ENCODE peak calls at places on chromosomes 12 and 14, in nine cellular contexts. L is cardiac muscle cell, Y is uterus, W is OCI-LY7, V is ovary, R is upper lobe of right lung, Q is H9, K is stomach, P is heart right ventricle. X is an unnamed sample.

GRCh38 chr14:34160619-34161018 is 209.7 kb upstream of the EGLN3 start:
- DNase-seq in L (no peak), Y (no peak), W (no peak), V (no peak), R (no peak), Q (no peak), K (no peak), P (no peak), X (no peak)

GRCh38 chr12:61823102-61823501 is 437.1 kb upstream of the USP15 start:
- DNase-seq in L (no peak), Y (no peak), W (no peak), V (no peak), R (no peak), Q (no peak), K (no peak), P (no peak), X (no peak)

GRCh38 chr14:75277796-75278421 is 719 bp upstream of the FOS start:
- DNase-seq in L (no peak), Y (no peak), W (no peak), V (no peak), R (no peak), Q (no peak), K (no peak), P (no peak), X (no peak)

GRCh38 chr12:71682466-71682865 is 3.4 kb upstream of the TMEM19 start:
- DNase-seq in L (no peak), Y (no peak), W (no peak), V (no peak), R (no peak), Q (no peak), K (no peak), P (no peak), X (no peak)

GRCh38 chr12:4911316-4911994 is 1.8 kb downstream of the KCNA1 start:
- DNase-seq in L (no peak), Y (no peak), W (no peak), V (no peak), R (no peak), Q (peak; percentile 57), K (no peak), P (no peak), X (no peak)

GRCh38 chr12:10247659-10248058 is 35.0 kb downstream of the GABARAPL1 start:
- DNase-seq in L (no peak), Y (no peak), W (peak; percentile 34), V (no peak), R (no peak), Q (no peak), K (no peak), P (no peak), X (no peak)

GRCh38 chr14:84273181-84273580 is 1256.8 kb upstream of the FLRT2 start:
- DNase-seq in L (peak; percentile 52), Y (no peak), W (no peak), V (no peak), R (no peak), Q (no peak), K (no peak), P (no peak), X (no peak)

GRCh38 chr14:69999246-69999645 is 120.0 kb downstream of the SMOC1 start:
- DNase-seq in L (peak; percentile 89), Y (no peak), W (no peak), V (no peak), R (no peak), Q (no peak), K (peak; percentile 77), P (no peak), X (no peak)

GRCh38 chr12:55724940-55725309 is 3.9 kb downstream of the CD63 start:
- DNase-seq in L (no peak), Y (no peak), W (no peak), V (peak; percentile 25), R (no peak), Q (no peak), K (no peak), P (no peak), X (no peak)

GRCh38 chr12:130013771-130014484 is 110.1 kb upstream of the TMEM132D start:
- DNase-seq in L (peak; percentile 13), Y (no peak), W (peak; percentile 29), V (no peak), R (peak; percentile 70), Q (peak; percentile 90), K (peak; percentile 40), P (no peak), X (peak; percentile 75)

GRCh38 chr14:52900731-52901130 is 50.1 kb downstream of the FERMT2 start:
- DNase-seq in L (no peak), Y (no peak), W (no peak), V (no peak), R (no peak), Q (no peak), K (no peak), P (no peak), X (no peak)

GRCh38 chr12:74906224-74906623 is 303.4 kb downstream of the KCNC2 start:
- DNase-seq in L (no peak), Y (no peak), W (peak; percentile 0), V (no peak), R (no peak), Q (no peak), K (no peak), P (no peak), X (no peak)

GRCh38 chr12:112906712-112907414 is at the start of gene OAS1:
- DNase-seq in L (peak; percentile 78), Y (peak; percentile 28), W (peak; percentile 80), V (no peak), R (no peak), Q (no peak), K (peak; percentile 35), P (peak; percentile 50), X (no peak)

GRCh38 chr12:49283541-49284429 is 11.2 kb upstream of the PRPH start:
- DNase-seq in L (no peak), Y (no peak), W (no peak), V (no peak), R (peak; percentile 54), Q (peak; percentile 54), K (no peak), P (no peak), X (no peak)

DNA sequence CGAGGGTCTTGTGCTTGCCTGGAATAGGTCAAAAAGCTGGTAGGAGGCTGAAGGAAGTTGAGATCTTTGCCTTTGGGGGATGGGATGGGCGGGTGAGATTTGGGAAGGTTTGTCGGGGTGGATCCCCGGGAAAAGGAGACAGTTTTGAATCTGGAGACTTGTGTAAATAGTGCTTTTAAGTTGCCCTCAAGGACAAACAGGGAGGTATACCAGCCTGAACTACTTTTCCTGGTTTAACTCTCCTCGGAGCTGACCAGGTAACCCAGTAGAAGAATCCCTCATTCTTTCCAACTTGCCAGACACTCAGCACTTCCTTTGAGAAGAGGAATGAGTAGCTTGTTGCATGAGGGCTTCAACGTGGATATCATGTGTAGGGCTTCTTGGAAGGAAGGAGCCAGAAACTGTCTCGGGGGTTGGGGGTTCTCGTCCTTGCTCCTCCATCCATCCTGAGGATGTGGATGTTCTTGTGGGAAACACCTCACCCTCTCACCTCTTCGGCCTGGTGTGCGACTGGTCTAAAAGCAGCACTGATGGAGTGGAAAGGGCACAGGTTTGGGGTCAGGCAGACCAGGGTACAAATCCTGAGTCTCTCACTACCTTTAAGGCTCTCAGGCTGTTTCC is 1.9 kb downstream of the TEAD4 start:
- DNase-seq in L (no peak), Y (no peak), W (no peak), V (no peak), R (no peak), Q (no peak), K (no peak), P (no peak), X (peak; percentile 20)
- H3K4me1 ChIP-seq in L (peaks cover 29% of the 10 kb centered on the region), Y (no peaks in the 10 kb centered on the region), W (no peaks in the 10 kb centered on the region), V (peaks cover 5% of the 10 kb centered on the region), R (peaks cover 18% of the 10 kb centered on the region), Q (peaks cover 3% of the 10 kb centered on the region), K (peaks cover 30% of the 10 kb centered on the region), P (peaks cover 32% of the 10 kb centered on the region), X (peaks cover 14% of the 10 kb centered on the region)

GRCh38 chr12:1931642-1932041 is 13.2 kb upstream of the CACNA2D4 start:
- DNase-seq in L (no peak), Y (no peak), W (no peak), V (no peak), R (no peak), Q (no peak), K (no peak), P (no peak), X (peak; percentile 3)
- H3K4me1 ChIP-seq in L (peaks cover 11% of the 10 kb centered on the region), Y (peaks cover 9% of the 10 kb centered on the region), W (peaks cover 26% of the 10 kb centered on the region), V (peaks cover 4% of the 10 kb centered on the region), R (no peaks in the 10 kb centered on the region), Q (no peaks in the 10 kb centered on the region), K (peaks cover 71% of the 10 kb centered on the region), P (peaks cover 11% of the 10 kb centered on the region), X (no peaks in the 10 kb centered on the region)

GRCh38 chr12:108307006-108307405 is 32.1 kb downstream of the CMKLR1 start:
- DNase-seq in L (peak; percentile 9), Y (no peak), W (no peak), V (no peak), R (no peak), Q (no peak), K (no peak), P (no peak), X (no peak)

GRCh38 chr12:108306506-108306905 is 32.6 kb downstream of the CMKLR1 start:
- DNase-seq in L (no peak), Y (no peak), W (no peak), V (no peak), R (no peak), Q (no peak), K (no peak), P (no peak), X (no peak)

GRCh38 chr12:108306014-108306501 is 33.1 kb downstream of the CMKLR1 start:
- DNase-seq in L (peak; percentile 49), Y (peak; percentile 63), W (no peak), V (no peak), R (no peak), Q (no peak), K (no peak), P (peak; percentile 28), X (no peak)

GRCh38 chr12:108304633-108305032 is 34.5 kb downstream of the CMKLR1 start:
- DNase-seq in L (peak; percentile 21), Y (no peak), W (no peak), V (no peak), R (no peak), Q (peak; percentile 82), K (no peak), P (no peak), X (no peak)

DNA sequence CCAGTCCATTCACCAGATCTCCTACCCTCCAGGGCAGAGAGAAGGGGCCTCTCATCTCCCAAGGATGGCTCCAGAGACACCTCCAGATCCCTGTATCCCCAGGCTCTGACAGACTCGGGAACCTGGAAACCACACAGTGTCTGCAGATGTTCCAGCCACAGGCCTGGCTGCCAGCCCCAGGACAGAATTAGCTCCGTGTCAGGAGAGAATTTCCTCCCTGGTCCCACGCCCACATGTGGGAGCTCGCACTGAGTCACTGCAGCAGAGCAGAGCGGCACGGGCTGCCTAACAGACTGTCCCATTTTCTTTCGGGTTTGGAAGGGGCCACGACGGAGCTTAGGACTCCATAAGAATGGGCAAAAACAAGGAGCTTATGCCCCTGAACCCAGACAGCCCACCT is 33.6 kb downstream of the CMKLR1 start:
- DNase-seq in L (peak; percentile 86), Y (peak; percentile 94), W (no peak), V (peak; percentile 80), R (peak; percentile 86), Q (no peak), K (peak; percentile 46), P (peak; percentile 92), X (no peak)
- H3K4me1 ChIP-seq in L (peaks cover 8% of the 10 kb centered on the region), Y (peaks cover 20% of the 10 kb centered on the region), W (no peaks in the 10 kb centered on the region), V (peaks cover 1% of the 10 kb centered on the region), R (peaks cover 79% of the 10 kb centered on the region), Q (peaks cover 4% of the 10 kb centered on the region), K (peaks cover 64% of the 10 kb centered on the region), P (peaks cover 96% of the 10 kb centered on the region), X (no peaks in the 10 kb centered on the region)

DNA sequence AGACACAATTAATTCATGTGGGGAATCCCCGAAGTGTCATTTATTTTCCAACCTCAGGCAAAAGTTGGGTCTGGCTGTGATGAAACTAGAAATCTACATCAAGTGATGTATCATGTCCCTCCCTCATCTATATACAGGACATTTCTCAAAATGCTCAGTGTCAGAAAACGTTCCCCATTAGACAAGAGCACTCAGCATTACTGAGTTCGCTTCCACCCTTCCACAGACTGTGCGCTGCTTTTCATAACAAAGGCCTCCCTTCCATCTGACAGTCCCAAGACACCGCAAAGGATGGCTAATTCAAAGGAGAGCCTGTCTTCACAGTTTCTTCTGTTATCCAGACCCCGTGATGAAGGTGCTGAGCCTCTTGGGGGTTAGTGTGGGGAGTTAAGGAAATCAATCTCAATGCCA is 7.6 kb downstream of the CCDC88C start:
- DNase-seq in L (no peak), Y (no peak), W (no peak), V (no peak), R (no peak), Q (no peak), K (no peak), P (no peak), X (peak; percentile 53)
- H3K4me1 ChIP-seq in L (no peaks in the 10 kb centered on the region), Y (no peaks in the 10 kb centered on the region), W (peaks cover 97% of the 10 kb centered on the region), V (no peaks in the 10 kb centered on the region), R (peaks cover 21% of the 10 kb centered on the region), Q (peaks cover 9% of the 10 kb centered on the region), K (peaks cover 54% of the 10 kb centered on the region), P (peaks cover 53% of the 10 kb centered on the region), X (peaks cover 18% of the 10 kb centered on the region)